ENCODE peak calls at places on chromosome 22, in seven cellular contexts. H is activated naive CD4-positive, alpha-beta T cell treated with anti-CD3 and anti-CD28 coated beads for 36 hours; A is thoracic aorta; O is stimulated activated CD4-positive, alpha-beta T cell treated with anti-CD3 and anti-CD28 coated beads, Interleukin-1b, Interleukin-23, amount 100 ng/mL, for 1 hour; T is WERI-Rb-1; V is spleen; G is HCEC 1CT. W is an unnamed sample.

GRCh38 chr22:30036656-30037055 is 43.6 kb upstream of the HORMAD2 start:
- DNase-seq in T (no peak), H (no peak), A (no peak), O (no peak), G (no peak), V (no peak), W (no peak)

GRCh38 chr22:32444068-32444467 is 20.2 kb downstream of the BPIFC start:
- DNase-seq in H (peak), V (no peak), O (no peak), G (peak), A (no peak), T (peak), W (peak)

GRCh38 chr22:27381960-27382742 is 419.4 kb downstream of the MN1 start:
- DNase-seq in G (no peak), O (no peak), A (no peak), V (no peak), H (no peak), T (no peak), W (no peak)

GRCh38 chr22:22682807-22683667 is 38.6 kb downstream of the GGTLC2 start:
- DNase-seq in G (peak), H (no peak), O (no peak), T (no peak), A (no peak), V (no peak), W (no peak)

GRCh38 chr22:49975543-49976389 is 15.2 kb downstream of the PIM3 start:
- DNase-seq in O (no peak), H (peak), G (no peak), A (peak), V (peak), T (no peak), W (peak)

GRCh38 chr22:48739348-48740085 is 1088.2 kb downstream of the BRD1 start:
- DNase-seq in V (peak), T (no peak), H (no peak), A (no peak), O (no peak), G (no peak), W (no peak)

GRCh38 chr22:39296981-39297489 is 22.4 kb downstream of the RPL3 start:
- DNase-seq in T (no peak), H (no peak), A (no peak), V (no peak), O (no peak), G (no peak), W (no peak)

GRCh38 chr22:33923660-33924246 is 3.5 kb upstream of the LARGE1 start:
- DNase-seq in O (no peak), G (peak), T (peak), H (peak), V (no peak), A (peak), W (peak)

GRCh38 chr22:37746366-37747089 is 49.7 kb downstream of the TRIOBP start:
- DNase-seq in H (peak), G (no peak), A (no peak), V (peak), T (no peak), O (peak), W (peak)

GRCh38 chr22:49395617-49396016 is 432.1 kb downstream of the BRD1 start:
- DNase-seq in O (no peak), G (no peak), V (peak), A (no peak), T (no peak), H (no peak), W (no peak)

GRCh38 chr22:29113329-29113728 is 40.5 kb downstream of the KREMEN1 start:
- DNase-seq in A (no peak), H (no peak), V (no peak), T (no peak), G (no peak), O (no peak), W (no peak)

GRCh38 chr22:49435596-49435995 is 392.1 kb downstream of the BRD1 start:
- DNase-seq in H (no peak), G (no peak), A (no peak), T (no peak), V (no peak), O (no peak), W (no peak)

GRCh38 chr22:50705851-50706351 is 32.1 kb upstream of the ACR start:
- DNase-seq in G (no peak), H (no peak), O (no peak), V (peak), T (no peak), A (no peak), W (no peak)

GRCh38 chr22:50550395-50550794 is 4.7 kb downstream of the KLHDC7B start:
- DNase-seq in O (no peak), H (no peak), V (peak), T (no peak), G (no peak), A (no peak), W (no peak)

GRCh38 chr22:43438666-43439347 is 27.0 kb downstream of the MPPED1 start:
- DNase-seq in O (no peak), A (no peak), H (no peak), T (no peak), G (no peak), V (peak), W (no peak)

GRCh38 chr22:50699754-50700386 is 27.2 kb downstream of the SHANK3 start:
- DNase-seq in H (no peak), A (no peak), O (no peak), G (no peak), T (peak), V (peak), W (no peak)

W was measured in activated CD4-positive, alpha-beta memory T cell treated with anti-CD3 and anti-CD28 coated beads for 36 hours.